ENCODE peak calls at places on chromosomes 3 and 15, in seven cellular contexts. Z is NB4, W is ovary, T is Peyer's patch, D is heart left ventricle, B is tibial nerve, H is uterus. I is an unnamed sample.

GRCh38 chr3:122024800-122025199 is 2.8 kb upstream of the ILDR1 start:
- DNase-seq in D (no peak), W (no peak), H (no peak), Z (no peak), T (no peak), B (no peak), I (no peak)

GRCh38 chr3:59480486-59480995 is 430.7 kb upstream of the CFAP20DC start:
- DNase-seq in T (no peak), H (no peak), Z (peak; percentile 5), B (no peak), D (no peak), W (no peak), I (no peak)

GRCh38 chr15:68055224-68055705 is 1.1 kb downstream of the PIAS1 start:
- DNase-seq in D (no peak), Z (peak; percentile 60), T (no peak), B (no peak), W (no peak), H (no peak), I (no peak)

GRCh38 chr3:130491431-130491830 is 25.5 kb upstream of the COL6A6 start:
- DNase-seq in B (no peak), Z (no peak), T (no peak), W (no peak), D (no peak), H (no peak), I (no peak)

GRCh38 chr15:66761723-66762595 is 59.9 kb downstream of the SMAD6 start:
- DNase-seq in B (no peak), H (no peak), D (peak; percentile 8), Z (no peak), W (no peak), T (peak; percentile 43), I (no peak)

GRCh38 chr3:141870091-141870687 is 6.3 kb upstream of the ATP1B3 start:
- DNase-seq in D (no peak), W (no peak), Z (no peak), H (no peak), B (no peak), T (no peak), I (no peak)

GRCh38 chr3:188348445-188349244 is 194.7 kb downstream of the LPP start:
- DNase-seq in W (peak; percentile 71), B (peak; percentile 59), T (peak; percentile 78), D (peak; percentile 88), H (peak; percentile 64), Z (no peak), I (peak; percentile 90)

GRCh38 chr3:116836286-116836685 is 126.7 kb downstream of the TUSC7 start:
- DNase-seq in Z (no peak), H (no peak), T (no peak), W (no peak), D (no peak), B (no peak), I (no peak)

GRCh38 chr15:47673343-47673761 is 44.0 kb upstream of the SEMA6D start:
- DNase-seq in T (no peak), W (no peak), B (no peak), D (peak; percentile 44), Z (no peak), H (no peak), I (no peak)

GRCh38 chr3:59653405-59654119 is 603.7 kb upstream of the CFAP20DC start:
- DNase-seq in W (no peak), B (no peak), D (no peak), H (no peak), Z (no peak), T (no peak), I (no peak)

GRCh38 chr3:60269377-60269776 is 981.9 kb downstream of the FHIT start:
- DNase-seq in T (no peak), W (no peak), B (no peak), H (no peak), Z (no peak), D (no peak), I (no peak)

GRCh38 chr3:173249457-173249856 is 108.4 kb upstream of the SPATA16 start:
- DNase-seq in Z (no peak), W (no peak), D (no peak), T (no peak), H (no peak), B (no peak), I (no peak)

GRCh38 chr15:48939686-48940085 is 24.0 kb downstream of the SHC4 start:
- DNase-seq in W (no peak), D (no peak), Z (no peak), T (no peak), H (no peak), B (no peak), I (no peak)

GRCh38 chr15:35633677-35634076 is 87.7 kb upstream of the DPH6 start:
- DNase-seq in B (no peak), Z (no peak), D (no peak), W (no peak), H (no peak), T (no peak), I (no peak)

GRCh38 chr3:197028711-197029510 is 706 bp downstream of the MELTF start:
- DNase-seq in D (no peak), B (no peak), Z (no peak), H (no peak), T (no peak), W (no peak), I (peak; percentile 88)

GRCh38 chr3:17730318-17730967 is 12.0 kb downstream of the TBC1D5 start:
- DNase-seq in B (no peak), T (no peak), D (peak; percentile 64), Z (peak; percentile 48), W (no peak), H (no peak), I (no peak)

GRCh38 chr3:177427096-177427495 is 229.8 kb upstream of the TBL1XR1 start:
- DNase-seq in Z (peak; percentile 40), T (no peak), H (no peak), B (no peak), W (no peak), D (no peak), I (no peak)

GRCh38 chr15:88897456-88898194 is 2.3 kb upstream of the HAPLN3 start:
- DNase-seq in H (peak; percentile 87), T (peak; percentile 63), B (peak; percentile 79), D (peak; percentile 91), W (peak; percentile 88), Z (peak; percentile 75), I (peak; percentile 97)

GRCh38 chr3:13015286-13016082 is 57.7 kb downstream of the IQSEC1 start:
- DNase-seq in Z (peak; percentile 76), T (peak; percentile 52), W (no peak), B (no peak), H (no peak), D (peak; percentile 65), I (no peak)

GRCh38 chr3:58383476-58383875 is 50.2 kb downstream of the PDHB start:
- DNase-seq in B (no peak), Z (no peak), H (no peak), T (no peak), W (no peak), D (no peak), I (no peak)

GRCh38 chr15:84883916-84884781 is at the start of gene SLC28A1:
- DNase-seq in Z (no peak), H (no peak), D (peak; percentile 53), T (peak; percentile 81), W (no peak), B (no peak), I (no peak)

GRCh38 chr3:119292666-119293065 is 1.5 kb upstream of the ARHGAP31 start:
- DNase-seq in B (no peak), Z (no peak), H (no peak), T (no peak), D (no peak), W (no peak), I (no peak)

GRCh38 chr3:37689645-37690356 is 171.9 kb upstream of the CTDSPL start:
- DNase-seq in H (no peak), T (no peak), B (no peak), W (no peak), D (peak; percentile 71), Z (no peak), I (no peak)

GRCh38 chr3:66338927-66339326 is 118.1 kb downstream of the SLC25A26 start:
- DNase-seq in H (no peak), Z (no peak), D (no peak), B (no peak), W (no peak), T (no peak), I (no peak)

GRCh38 chr3:63279442-63279841 is 1.3 kb downstream of the SYNPR start:
- DNase-seq in D (no peak), B (no peak), Z (no peak), W (no peak), T (no peak), H (no peak), I (no peak)

DNA sequence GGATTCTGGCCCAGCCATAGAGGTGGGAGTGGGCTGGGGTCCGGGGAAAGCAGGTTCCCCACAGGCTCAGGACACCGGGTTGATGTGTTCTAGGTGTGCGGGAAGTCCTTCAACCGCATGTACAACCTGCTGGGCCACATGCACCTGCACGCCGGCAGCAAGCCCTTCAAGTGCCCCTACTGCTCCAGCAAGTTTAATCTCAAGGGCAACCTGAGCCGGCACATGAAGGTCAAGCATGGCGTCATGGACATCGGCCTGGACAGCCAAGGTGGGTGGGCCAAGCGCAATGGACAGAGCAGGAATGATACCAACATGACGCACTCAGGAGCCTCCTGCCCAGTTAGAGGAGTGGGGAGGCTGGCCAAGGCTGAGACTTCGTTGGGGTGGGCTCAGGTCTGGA is 28.2 kb downstream of the IDH2 start:
- DNase-seq in Z (no peak), H (no peak), T (no peak), W (no peak), D (no peak), B (no peak), I (no peak)
- TF ChIP-seq POLR2A in Z (no peak), H (no peak), T (no peak), W (no peak), D (no peak), B (no peak), I (no peak)

GRCh38 chr15:101528108-101528916 is 38.8 kb upstream of the PCSK6 start:
- DNase-seq in B (peak; percentile 73), D (peak; percentile 79), W (peak; percentile 56), T (peak; percentile 54), H (peak; percentile 35), Z (peak; percentile 90), I (peak; percentile 79)
- H3K4me3 ChIP-seq in B (no peak overlapping the region), D (no peak overlapping the region), W (no peak overlapping the region), T (no peak overlapping the region), H (no peak overlapping the region), Z (no peak overlapping the region), I (no peak overlapping the region)

GRCh38 chr3:180870008-180870733 is 42.3 kb upstream of the FXR1 start:
- DNase-seq in T (no peak), H (peak; percentile 36), W (peak; percentile 74), Z (no peak), D (peak; percentile 42), B (no peak), I (peak; percentile 86)
- TF ChIP-seq POLR2A in T (no peak), H (no peak), W (peak; percentile 35), Z (no peak), D (no peak), B (no peak), I (no peak)

DNA sequence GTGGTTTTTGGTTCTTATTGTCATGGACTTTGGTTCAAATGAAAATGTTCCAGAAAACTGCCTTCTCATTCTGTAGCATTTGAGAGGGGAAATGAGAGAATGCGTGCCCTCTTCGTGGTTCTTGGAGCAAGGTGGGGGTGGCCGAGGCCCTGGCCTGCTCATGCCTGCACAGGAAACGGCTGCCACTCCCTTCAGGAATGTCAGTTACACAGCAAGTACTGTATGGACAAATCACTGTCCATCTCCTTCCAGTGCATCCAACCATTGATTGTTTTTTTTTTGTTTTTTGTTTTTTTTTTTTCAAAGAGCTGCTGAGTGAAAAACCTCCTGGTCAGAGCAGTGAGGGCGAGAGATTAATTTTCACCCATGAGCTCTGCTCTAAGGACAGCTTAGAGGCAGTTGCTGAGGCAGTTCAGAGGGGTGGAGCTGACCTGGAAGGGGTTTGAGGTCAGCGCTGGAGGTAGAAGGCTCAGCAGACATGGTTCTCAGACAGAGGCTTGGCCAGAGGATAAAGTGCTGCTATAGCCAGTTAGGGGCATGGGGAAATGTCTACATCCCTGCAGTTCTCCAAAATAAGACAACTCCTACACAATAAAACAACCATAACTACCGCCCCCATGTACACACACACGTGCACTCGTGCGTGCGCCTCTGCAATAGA is 20.2 kb upstream of the KIF23 start:
- DNase-seq in D (no peak), H (no peak), B (no peak), T (no peak), Z (peak; percentile 50), W (no peak), I (no peak)
- H3K4me3 ChIP-seq in D (no peak overlapping the region), H (no peak overlapping the region), B (no peak overlapping the region), T (no peak overlapping the region), Z (no peak overlapping the region), W (no peak overlapping the region), I (no peak overlapping the region)